ENCODE peak calls at places on chromosome 12, in eight cellular contexts. One of them, this sample, is unnamed.

GRCh38 chr12:15854916-15855315 is 27.3 kb upstream of the STRAP start:
- DNase-seq in activated CD8-positive, alpha-beta memory T cell treated with anti-CD3 and anti-CD28 coated beads, Interleukin-2, amount 50 U/mL, for 4 hours: no peak
- DNase-seq in stomach: no peak
- DNase-seq in psoas muscle: no peak
- DNase-seq in fibroblast of lung: no peak
- DNase-seq in right lobe of liver: no peak
- DNase-seq in activated gamma-delta T cell treated with Interleukin-2 at 50 U/mL for 16 hours: no peak
- DNase-seq in MCF 10A: no peak
- DNase-seq in this sample: no peak

GRCh38 chr12:57898308-57898970 is 42.9 kb upstream of the ATP23 start:
- DNase-seq in right lobe of liver: no peak
- DNase-seq in stomach: no peak
- DNase-seq in psoas muscle: no peak
- DNase-seq in MCF 10A: peak; percentile 43
- DNase-seq in fibroblast of lung: no peak
- DNase-seq in activated CD8-positive, alpha-beta memory T cell treated with anti-CD3 and anti-CD28 coated beads, Interleukin-2, amount 50 U/mL, for 4 hours: no peak
- DNase-seq in activated gamma-delta T cell treated with Interleukin-2 at 50 U/mL for 16 hours: no peak
- DNase-seq in this sample: no peak

GRCh38 chr12:57628280-57629191 is 4.5 kb downstream of the B4GALNT1 start:
- DNase-seq in activated CD8-positive, alpha-beta memory T cell treated with anti-CD3 and anti-CD28 coated beads, Interleukin-2, amount 50 U/mL, for 4 hours: no peak
- DNase-seq in right lobe of liver: no peak
- DNase-seq in activated gamma-delta T cell treated with Interleukin-2 at 50 U/mL for 16 hours: no peak
- DNase-seq in stomach: no peak
- DNase-seq in MCF 10A: no peak
- DNase-seq in fibroblast of lung: no peak
- DNase-seq in psoas muscle: no peak
- DNase-seq in this sample: no peak

GRCh38 chr12:82817368-82817767 is 130.7 kb downstream of the TMTC2 start:
- DNase-seq in activated gamma-delta T cell treated with Interleukin-2 at 50 U/mL for 16 hours: no peak
- DNase-seq in MCF 10A: no peak
- DNase-seq in psoas muscle: no peak
- DNase-seq in activated CD8-positive, alpha-beta memory T cell treated with anti-CD3 and anti-CD28 coated beads, Interleukin-2, amount 50 U/mL, for 4 hours: no peak
- DNase-seq in stomach: no peak
- DNase-seq in fibroblast of lung: no peak
- DNase-seq in right lobe of liver: no peak
- DNase-seq in this sample: no peak

GRCh38 chr12:42023733-42024494 is 120.8 kb downstream of the GXYLT1 start:
- DNase-seq in MCF 10A: peak; percentile 74
- DNase-seq in activated CD8-positive, alpha-beta memory T cell treated with anti-CD3 and anti-CD28 coated beads, Interleukin-2, amount 50 U/mL, for 4 hours: peak; percentile 70
- DNase-seq in activated gamma-delta T cell treated with Interleukin-2 at 50 U/mL for 16 hours: peak; percentile 63
- DNase-seq in fibroblast of lung: peak; percentile 70
- DNase-seq in psoas muscle: peak; percentile 73
- DNase-seq in stomach: peak; percentile 73
- DNase-seq in right lobe of liver: peak; percentile 78
- DNase-seq in this sample: peak; percentile 65

GRCh38 chr12:75836533-75836932 is 195.0 kb downstream of the PHLDA1 start:
- DNase-seq in right lobe of liver: no peak
- DNase-seq in fibroblast of lung: peak; percentile 56
- DNase-seq in MCF 10A: no peak
- DNase-seq in stomach: no peak
- DNase-seq in activated CD8-positive, alpha-beta memory T cell treated with anti-CD3 and anti-CD28 coated beads, Interleukin-2, amount 50 U/mL, for 4 hours: no peak
- DNase-seq in activated gamma-delta T cell treated with Interleukin-2 at 50 U/mL for 16 hours: no peak
- DNase-seq in psoas muscle: no peak
- DNase-seq in this sample: no peak

GRCh38 chr12:12582895-12583303 is 20.2 kb upstream of the DUSP16 start:
- DNase-seq in psoas muscle: no peak
- DNase-seq in right lobe of liver: no peak
- DNase-seq in stomach: no peak
- DNase-seq in MCF 10A: peak; percentile 78
- DNase-seq in fibroblast of lung: peak; percentile 7
- DNase-seq in activated gamma-delta T cell treated with Interleukin-2 at 50 U/mL for 16 hours: no peak
- DNase-seq in activated CD8-positive, alpha-beta memory T cell treated with anti-CD3 and anti-CD28 coated beads, Interleukin-2, amount 50 U/mL, for 4 hours: no peak
- DNase-seq in this sample: no peak

GRCh38 chr12:104480826-104481457 is 24.2 kb downstream of the CHST11 start:
- DNase-seq in stomach: peak; percentile 44
- DNase-seq in fibroblast of lung: peak; percentile 67
- DNase-seq in right lobe of liver: peak; percentile 61
- DNase-seq in MCF 10A: peak; percentile 25
- DNase-seq in activated gamma-delta T cell treated with Interleukin-2 at 50 U/mL for 16 hours: no peak
- DNase-seq in psoas muscle: peak; percentile 51
- DNase-seq in activated CD8-positive, alpha-beta memory T cell treated with anti-CD3 and anti-CD28 coated beads, Interleukin-2, amount 50 U/mL, for 4 hours: no peak
- DNase-seq in this sample: peak; percentile 46

GRCh38 chr12:112170971-112171596 is 45.7 kb downstream of the TRAFD1 start:
- DNase-seq in psoas muscle: no peak
- DNase-seq in right lobe of liver: no peak
- DNase-seq in fibroblast of lung: no peak
- DNase-seq in activated gamma-delta T cell treated with Interleukin-2 at 50 U/mL for 16 hours: no peak
- DNase-seq in MCF 10A: no peak
- DNase-seq in stomach: no peak
- DNase-seq in activated CD8-positive, alpha-beta memory T cell treated with anti-CD3 and anti-CD28 coated beads, Interleukin-2, amount 50 U/mL, for 4 hours: no peak
- DNase-seq in this sample: no peak

GRCh38 chr12:53638057-53638456 is 11.9 kb upstream of the ATF7 start:
- DNase-seq in MCF 10A: no peak
- DNase-seq in activated CD8-positive, alpha-beta memory T cell treated with anti-CD3 and anti-CD28 coated beads, Interleukin-2, amount 50 U/mL, for 4 hours: no peak
- DNase-seq in psoas muscle: no peak
- DNase-seq in stomach: no peak
- DNase-seq in right lobe of liver: no peak
- DNase-seq in activated gamma-delta T cell treated with Interleukin-2 at 50 U/mL for 16 hours: no peak
- DNase-seq in fibroblast of lung: no peak
- DNase-seq in this sample: no peak

GRCh38 chr12:99259040-99259934 is 388.3 kb upstream of the GARIN6 start:
- DNase-seq in psoas muscle: no peak
- DNase-seq in MCF 10A: no peak
- DNase-seq in right lobe of liver: peak; percentile 53
- DNase-seq in fibroblast of lung: no peak
- DNase-seq in activated CD8-positive, alpha-beta memory T cell treated with anti-CD3 and anti-CD28 coated beads, Interleukin-2, amount 50 U/mL, for 4 hours: no peak
- DNase-seq in activated gamma-delta T cell treated with Interleukin-2 at 50 U/mL for 16 hours: no peak
- DNase-seq in stomach: no peak
- DNase-seq in this sample: no peak

GRCh38 chr12:53651718-53652117 is 24.2 kb downstream of the ATP5MC2 start:
- DNase-seq in fibroblast of lung: no peak
- DNase-seq in psoas muscle: no peak
- DNase-seq in stomach: no peak
- DNase-seq in right lobe of liver: no peak
- DNase-seq in activated CD8-positive, alpha-beta memory T cell treated with anti-CD3 and anti-CD28 coated beads, Interleukin-2, amount 50 U/mL, for 4 hours: no peak
- DNase-seq in activated gamma-delta T cell treated with Interleukin-2 at 50 U/mL for 16 hours: no peak
- DNase-seq in MCF 10A: no peak
- DNase-seq in this sample: no peak

GRCh38 chr12:19402743-19403400 is 36.4 kb upstream of the AEBP2 start:
- DNase-seq in stomach: peak; percentile 28
- DNase-seq in activated CD8-positive, alpha-beta memory T cell treated with anti-CD3 and anti-CD28 coated beads, Interleukin-2, amount 50 U/mL, for 4 hours: no peak
- DNase-seq in fibroblast of lung: peak; percentile 73
- DNase-seq in activated gamma-delta T cell treated with Interleukin-2 at 50 U/mL for 16 hours: no peak
- DNase-seq in psoas muscle: peak; percentile 25
- DNase-seq in MCF 10A: peak; percentile 45
- DNase-seq in right lobe of liver: peak; percentile 48
- DNase-seq in this sample: peak; percentile 40

GRCh38 chr12:124432376-124432775 is 135.0 kb downstream of the NCOR2 start:
- DNase-seq in right lobe of liver: no peak
- DNase-seq in activated CD8-positive, alpha-beta memory T cell treated with anti-CD3 and anti-CD28 coated beads, Interleukin-2, amount 50 U/mL, for 4 hours: no peak
- DNase-seq in fibroblast of lung: no peak
- DNase-seq in psoas muscle: no peak
- DNase-seq in MCF 10A: no peak
- DNase-seq in stomach: no peak
- DNase-seq in activated gamma-delta T cell treated with Interleukin-2 at 50 U/mL for 16 hours: no peak
- DNase-seq in this sample: peak; percentile 41

GRCh38 chr12:96635844-96636243 is 146.5 kb downstream of the CFAP54 start:
- DNase-seq in activated CD8-positive, alpha-beta memory T cell treated with anti-CD3 and anti-CD28 coated beads, Interleukin-2, amount 50 U/mL, for 4 hours: no peak
- DNase-seq in psoas muscle: no peak
- DNase-seq in right lobe of liver: no peak
- DNase-seq in fibroblast of lung: no peak
- DNase-seq in stomach: no peak
- DNase-seq in activated gamma-delta T cell treated with Interleukin-2 at 50 U/mL for 16 hours: no peak
- DNase-seq in MCF 10A: peak; percentile 12
- DNase-seq in this sample: no peak

GRCh38 chr12:59500335-59500734 is 95.5 kb upstream of the SLC16A7 start:
- DNase-seq in stomach: no peak
- DNase-seq in MCF 10A: no peak
- DNase-seq in activated CD8-positive, alpha-beta memory T cell treated with anti-CD3 and anti-CD28 coated beads, Interleukin-2, amount 50 U/mL, for 4 hours: no peak
- DNase-seq in fibroblast of lung: no peak
- DNase-seq in psoas muscle: no peak
- DNase-seq in right lobe of liver: no peak
- DNase-seq in activated gamma-delta T cell treated with Interleukin-2 at 50 U/mL for 16 hours: no peak
- DNase-seq in this sample: no peak

GRCh38 chr12:30243426-30243825 is 452.2 kb downstream of the IPO8 start:
- DNase-seq in stomach: no peak
- DNase-seq in activated gamma-delta T cell treated with Interleukin-2 at 50 U/mL for 16 hours: no peak
- DNase-seq in activated CD8-positive, alpha-beta memory T cell treated with anti-CD3 and anti-CD28 coated beads, Interleukin-2, amount 50 U/mL, for 4 hours: no peak
- DNase-seq in MCF 10A: no peak
- DNase-seq in right lobe of liver: no peak
- DNase-seq in psoas muscle: no peak
- DNase-seq in fibroblast of lung: no peak
- DNase-seq in this sample: no peak

GRCh38 chr12:95100264-95101190 is 27.1 kb upstream of the NR2C1 start:
- DNase-seq in fibroblast of lung: no peak
- DNase-seq in activated CD8-positive, alpha-beta memory T cell treated with anti-CD3 and anti-CD28 coated beads, Interleukin-2, amount 50 U/mL, for 4 hours: no peak
- DNase-seq in right lobe of liver: no peak
- DNase-seq in MCF 10A: no peak
- DNase-seq in stomach: no peak
- DNase-seq in psoas muscle: no peak
- DNase-seq in activated gamma-delta T cell treated with Interleukin-2 at 50 U/mL for 16 hours: no peak
- DNase-seq in this sample: no peak

GRCh38 chr12:92452763-92453162 is 250.0 kb upstream of the PLEKHG7 start:
- DNase-seq in stomach: no peak
- DNase-seq in right lobe of liver: no peak
- DNase-seq in psoas muscle: no peak
- DNase-seq in fibroblast of lung: no peak
- DNase-seq in activated gamma-delta T cell treated with Interleukin-2 at 50 U/mL for 16 hours: no peak
- DNase-seq in activated CD8-positive, alpha-beta memory T cell treated with anti-CD3 and anti-CD28 coated beads, Interleukin-2, amount 50 U/mL, for 4 hours: no peak
- DNase-seq in MCF 10A: no peak
- DNase-seq in this sample: no peak

GRCh38 chr12:80877706-80878384 is 59.9 kb downstream of the LIN7A start:
- DNase-seq in MCF 10A: no peak
- DNase-seq in right lobe of liver: no peak
- DNase-seq in fibroblast of lung: peak; percentile 62
- DNase-seq in activated gamma-delta T cell treated with Interleukin-2 at 50 U/mL for 16 hours: no peak
- DNase-seq in psoas muscle: no peak
- DNase-seq in activated CD8-positive, alpha-beta memory T cell treated with anti-CD3 and anti-CD28 coated beads, Interleukin-2, amount 50 U/mL, for 4 hours: no peak
- DNase-seq in stomach: no peak
- DNase-seq in this sample: no peak

GRCh38 chr12:88036368-88036965 is 7.3 kb upstream of the C12orf50 start:
- DNase-seq in fibroblast of lung: peak; percentile 66
- DNase-seq in activated CD8-positive, alpha-beta memory T cell treated with anti-CD3 and anti-CD28 coated beads, Interleukin-2, amount 50 U/mL, for 4 hours: no peak
- DNase-seq in activated gamma-delta T cell treated with Interleukin-2 at 50 U/mL for 16 hours: no peak
- DNase-seq in right lobe of liver: no peak
- DNase-seq in MCF 10A: peak; percentile 55
- DNase-seq in psoas muscle: no peak
- DNase-seq in stomach: no peak
- DNase-seq in this sample: no peak

GRCh38 chr12:107131832-107132616 is 38.7 kb upstream of the CRY1 start:
- DNase-seq in right lobe of liver: no peak
- DNase-seq in psoas muscle: no peak
- DNase-seq in MCF 10A: peak; percentile 72
- DNase-seq in stomach: no peak
- DNase-seq in activated gamma-delta T cell treated with Interleukin-2 at 50 U/mL for 16 hours: peak; percentile 5
- DNase-seq in fibroblast of lung: peak; percentile 70
- DNase-seq in activated CD8-positive, alpha-beta memory T cell treated with anti-CD3 and anti-CD28 coated beads, Interleukin-2, amount 50 U/mL, for 4 hours: no peak
- DNase-seq in this sample: no peak

GRCh38 chr12:95848575-95849388 is 10.0 kb upstream of the SNRPF start:
- DNase-seq in stomach: peak; percentile 55
- DNase-seq in activated gamma-delta T cell treated with Interleukin-2 at 50 U/mL for 16 hours: no peak
- DNase-seq in activated CD8-positive, alpha-beta memory T cell treated with anti-CD3 and anti-CD28 coated beads, Interleukin-2, amount 50 U/mL, for 4 hours: no peak
- DNase-seq in MCF 10A: peak; percentile 58
- DNase-seq in right lobe of liver: peak; percentile 56
- DNase-seq in psoas muscle: no peak
- DNase-seq in fibroblast of lung: peak; percentile 51
- DNase-seq in this sample: no peak

GRCh38 chr12:87728936-87729593 is 300.1 kb downstream of the C12orf50 start:
- DNase-seq in fibroblast of lung: peak; percentile 11
- DNase-seq in MCF 10A: no peak
- DNase-seq in activated CD8-positive, alpha-beta memory T cell treated with anti-CD3 and anti-CD28 coated beads, Interleukin-2, amount 50 U/mL, for 4 hours: no peak
- DNase-seq in stomach: no peak
- DNase-seq in right lobe of liver: no peak
- DNase-seq in activated gamma-delta T cell treated with Interleukin-2 at 50 U/mL for 16 hours: no peak
- DNase-seq in psoas muscle: no peak
- DNase-seq in this sample: no peak

GRCh38 chr12:46260153-46260912 is 8.5 kb downstream of the SLC38A1 start:
- DNase-seq in right lobe of liver: no peak
- DNase-seq in fibroblast of lung: peak; percentile 54
- DNase-seq in MCF 10A: no peak
- DNase-seq in stomach: no peak
- DNase-seq in activated gamma-delta T cell treated with Interleukin-2 at 50 U/mL for 16 hours: no peak
- DNase-seq in activated CD8-positive, alpha-beta memory T cell treated with anti-CD3 and anti-CD28 coated beads, Interleukin-2, amount 50 U/mL, for 4 hours: no peak
- DNase-seq in psoas muscle: no peak
- DNase-seq in this sample: no peak

GRCh38 chr12:66964629-66965028 is 285.8 kb upstream of the GRIP1 start:
- DNase-seq in stomach: no peak
- DNase-seq in activated gamma-delta T cell treated with Interleukin-2 at 50 U/mL for 16 hours: peak; percentile 27
- DNase-seq in fibroblast of lung: no peak
- DNase-seq in activated CD8-positive, alpha-beta memory T cell treated with anti-CD3 and anti-CD28 coated beads, Interleukin-2, amount 50 U/mL, for 4 hours: no peak
- DNase-seq in MCF 10A: no peak
- DNase-seq in psoas muscle: no peak
- DNase-seq in right lobe of liver: no peak
- DNase-seq in this sample: no peak

GRCh38 chr12:4151362-4152121 is 122.0 kb upstream of the CCND2 start:
- DNase-seq in fibroblast of lung: no peak
- DNase-seq in psoas muscle: no peak
- DNase-seq in MCF 10A: no peak
- DNase-seq in stomach: no peak
- DNase-seq in activated CD8-positive, alpha-beta memory T cell treated with anti-CD3 and anti-CD28 coated beads, Interleukin-2, amount 50 U/mL, for 4 hours: no peak
- DNase-seq in activated gamma-delta T cell treated with Interleukin-2 at 50 U/mL for 16 hours: no peak
- DNase-seq in right lobe of liver: no peak
- DNase-seq in this sample: no peak

GRCh38 chr12:69779928-69780327 is 41.3 kb downstream of the RAB3IP start:
- DNase-seq in activated gamma-delta T cell treated with Interleukin-2 at 50 U/mL for 16 hours: no peak
- DNase-seq in psoas muscle: no peak
- DNase-seq in MCF 10A: peak; percentile 73
- DNase-seq in right lobe of liver: no peak
- DNase-seq in fibroblast of lung: peak; percentile 49
- DNase-seq in stomach: no peak
- DNase-seq in activated CD8-positive, alpha-beta memory T cell treated with anti-CD3 and anti-CD28 coated beads, Interleukin-2, amount 50 U/mL, for 4 hours: no peak
- DNase-seq in this sample: no peak

GRCh38 chr12:39239484-39240143 is 203.3 kb downstream of the KIF21A start:
- DNase-seq in fibroblast of lung: no peak
- DNase-seq in right lobe of liver: no peak
- DNase-seq in MCF 10A: no peak
- DNase-seq in stomach: no peak
- DNase-seq in activated gamma-delta T cell treated with Interleukin-2 at 50 U/mL for 16 hours: no peak
- DNase-seq in psoas muscle: no peak
- DNase-seq in activated CD8-positive, alpha-beta memory T cell treated with anti-CD3 and anti-CD28 coated beads, Interleukin-2, amount 50 U/mL, for 4 hours: no peak
- DNase-seq in this sample: no peak

GRCh38 chr12:53098354-53098981 is 1.0 kb downstream of the IGFBP6 start:
- DNase-seq in right lobe of liver: no peak
- DNase-seq in activated gamma-delta T cell treated with Interleukin-2 at 50 U/mL for 16 hours: no peak
- DNase-seq in MCF 10A: peak; percentile 71
- DNase-seq in psoas muscle: peak; percentile 60
- DNase-seq in activated CD8-positive, alpha-beta memory T cell treated with anti-CD3 and anti-CD28 coated beads, Interleukin-2, amount 50 U/mL, for 4 hours: peak; percentile 56
- DNase-seq in stomach: peak; percentile 24
- DNase-seq in fibroblast of lung: peak; percentile 83
- DNase-seq in this sample: peak; percentile 37

GRCh38 chr12:51082561-51083139 is 746 bp downstream of the CSRNP2 start:
- DNase-seq in right lobe of liver: no peak
- DNase-seq in stomach: no peak
- DNase-seq in MCF 10A: peak; percentile 31
- DNase-seq in activated gamma-delta T cell treated with Interleukin-2 at 50 U/mL for 16 hours: peak; percentile 23
- DNase-seq in activated CD8-positive, alpha-beta memory T cell treated with anti-CD3 and anti-CD28 coated beads, Interleukin-2, amount 50 U/mL, for 4 hours: peak; percentile 32
- DNase-seq in fibroblast of lung: peak; percentile 46
- DNase-seq in psoas muscle: no peak
- DNase-seq in this sample: no peak

GRCh38 chr12:57695770-57696432 is 2.0 kb downstream of the OS9 start:
- DNase-seq in stomach: no peak
- DNase-seq in right lobe of liver: no peak
- DNase-seq in MCF 10A: no peak
- DNase-seq in activated CD8-positive, alpha-beta memory T cell treated with anti-CD3 and anti-CD28 coated beads, Interleukin-2, amount 50 U/mL, for 4 hours: no peak
- DNase-seq in psoas muscle: no peak
- DNase-seq in fibroblast of lung: no peak
- DNase-seq in activated gamma-delta T cell treated with Interleukin-2 at 50 U/mL for 16 hours: no peak
- DNase-seq in this sample: no peak

GRCh38 chr12:9687228-9687627 is 17.7 kb downstream of the CLEC2D start:
- DNase-seq in psoas muscle: no peak
- DNase-seq in activated gamma-delta T cell treated with Interleukin-2 at 50 U/mL for 16 hours: no peak
- DNase-seq in MCF 10A: peak; percentile 79
- DNase-seq in activated CD8-positive, alpha-beta memory T cell treated with anti-CD3 and anti-CD28 coated beads, Interleukin-2, amount 50 U/mL, for 4 hours: no peak
- DNase-seq in fibroblast of lung: peak; percentile 34
- DNase-seq in right lobe of liver: no peak
- DNase-seq in stomach: no peak
- DNase-seq in this sample: no peak

GRCh38 chr12:5997260-5997659 is 52.2 kb upstream of the ANO2 start:
- DNase-seq in stomach: no peak
- DNase-seq in activated gamma-delta T cell treated with Interleukin-2 at 50 U/mL for 16 hours: no peak
- DNase-seq in fibroblast of lung: no peak
- DNase-seq in right lobe of liver: no peak
- DNase-seq in MCF 10A: no peak
- DNase-seq in psoas muscle: no peak
- DNase-seq in activated CD8-positive, alpha-beta memory T cell treated with anti-CD3 and anti-CD28 coated beads, Interleukin-2, amount 50 U/mL, for 4 hours: no peak
- DNase-seq in this sample: no peak

This sample was measured in left ventricle myocardium inferior.